ENCODE peak calls at places on chromosomes 3 and 15, in eight cellular contexts. Z is pons; W is mammary epithelial cell; U is cardiac septum; M is T follicular helper cell; Y is CD8-positive, alpha-beta T cell; T is left colon; J is LoVo. B is an unnamed sample.

GRCh38 chr3:13277860-13278531 is 142.1 kb downstream of the NUP210 start:
- DNase-seq in W (peak; percentile 5), M (no peak), Y (no peak), U (no peak), T (no peak), Z (no peak), J (no peak), B (peak; percentile 85)

GRCh38 chr15:29571728-29572454 is 250.4 kb downstream of the TJP1 start:
- DNase-seq in Y (no peak), W (no peak), M (no peak), Z (no peak), J (peak; percentile 51), T (peak; percentile 49), U (no peak), B (peak; percentile 4)

GRCh38 chr3:161069441-161070251 is 35.5 kb downstream of the B3GALNT1 start:
- DNase-seq in T (no peak), W (peak; percentile 79), Y (no peak), M (no peak), J (no peak), U (no peak), Z (peak; percentile 66), B (peak; percentile 97)

GRCh38 chr3:64130436-64130835 is 94.8 kb downstream of the PRICKLE2 start:
- DNase-seq in Y (no peak), M (no peak), T (no peak), J (no peak), W (no peak), U (no peak), Z (no peak), B (no peak)

GRCh38 chr3:87848003-87848402 is 210.8 kb downstream of the CGGBP1 start:
- DNase-seq in U (no peak), W (no peak), Z (no peak), Y (no peak), M (no peak), T (no peak), J (no peak), B (no peak)

GRCh38 chr3:155281892-155282291 is 11.6 kb downstream of the STRIT1 start:
- DNase-seq in M (no peak), J (no peak), T (no peak), W (no peak), Y (no peak), U (no peak), Z (no peak), B (no peak)

GRCh38 chr15:89341316-89342005 is 6.8 kb upstream of the POLG start:
- DNase-seq in T (no peak), W (no peak), J (no peak), Y (no peak), M (no peak), Z (no peak), U (no peak), B (peak; percentile 35)

GRCh38 chr3:152299243-152299976 is 30.7 kb downstream of the MBNL1 start:
- DNase-seq in J (no peak), Y (no peak), M (peak; percentile 62), U (no peak), T (no peak), W (no peak), Z (no peak), B (no peak)

GRCh38 chr15:88344786-88345185 is 88.2 kb upstream of the NTRK3 start:
- DNase-seq in W (no peak), U (no peak), Y (no peak), Z (no peak), T (no peak), J (no peak), M (no peak), B (no peak)

GRCh38 chr15:82803793-82804574 is 1.9 kb downstream of the FSD2 start:
- DNase-seq in M (no peak), U (no peak), J (no peak), Z (no peak), T (no peak), Y (no peak), W (no peak), B (no peak)

GRCh38 chr15:36880226-36880912 is 220.0 kb downstream of the MEIS2 start:
- DNase-seq in U (no peak), Z (no peak), Y (no peak), M (no peak), T (no peak), J (no peak), W (no peak), B (no peak)

GRCh38 chr3:151106311-151106710 is 20.8 kb downstream of the MED12L start:
- DNase-seq in Y (no peak), U (no peak), T (no peak), W (no peak), M (no peak), Z (no peak), J (no peak), B (no peak)

GRCh38 chr3:142609136-142609535 is 12.9 kb downstream of the PLS1 start:
- DNase-seq in J (no peak), T (no peak), M (no peak), W (no peak), Z (no peak), Y (no peak), U (no peak), B (peak; percentile 55)

GRCh38 chr15:52558196-52558595 is 10.6 kb downstream of the ARPP19 start:
- DNase-seq in W (peak; percentile 96), T (no peak), Y (no peak), J (peak; percentile 22), M (no peak), U (no peak), Z (no peak), B (no peak)

GRCh38 chr3:33047842-33048834 is 48.8 kb downstream of the GLB1 start:
- DNase-seq in W (peak; percentile 55), Y (peak; percentile 23), T (no peak), Z (peak; percentile 37), M (peak; percentile 45), U (no peak), J (no peak), B (no peak)